ENCODE peak calls at places on chromosomes 3 and 15, in four cellular contexts. V is IMR-90, P is K562, B is endothelial cell of umbilical vein. E is an unnamed sample.

GRCh38 chr15:67383903-67384302 is 129.3 kb downstream of the IQCH start:
- DNase-seq in V (peak; percentile 19), P (no peak), B (no peak), E (no peak)

GRCh38 chr3:138902166-138902565 is 44.8 kb downstream of the FOXL2 start:
- DNase-seq in B (no peak), P (no peak), V (no peak), E (no peak)

GRCh38 chr3:535566-536416 is 339.2 kb downstream of the CHL1 start:
- DNase-seq in P (no peak), V (peak; percentile 11), B (no peak), E (no peak)

GRCh38 chr15:80233511-80234080 is 18.4 kb downstream of the CTXND1 start:
- DNase-seq in V (no peak), P (no peak), B (no peak), E (no peak)

GRCh38 chr15:63156708-63157065 is 590 bp downstream of the RPS27L start:
- DNase-seq in B (peak; percentile 56), P (peak; percentile 27), V (peak; percentile 47), E (no peak)

GRCh38 chr3:183038221-183038620 is 57.9 kb upstream of the DCUN1D1 start:
- DNase-seq in V (no peak), P (no peak), B (no peak), E (no peak)

GRCh38 chr3:141412936-141413354 is 44.6 kb downstream of the ZBTB38 start:
- DNase-seq in V (peak; percentile 85), P (no peak), B (peak; percentile 95), E (no peak)

GRCh38 chr3:110583373-110583935 is 488.2 kb upstream of the NECTIN3 start:
- DNase-seq in P (no peak), B (no peak), V (peak; percentile 41), E (no peak)

GRCh38 chr15:29921130-29921601 is 98.9 kb upstream of the TJP1 start:
- DNase-seq in B (no peak), V (no peak), P (no peak), E (no peak)

GRCh38 chr15:49225572-49226281 is 55.7 kb downstream of the GALK2 start:
- DNase-seq in V (peak; percentile 60), P (peak; percentile 14), B (peak; percentile 28), E (no peak)

GRCh38 chr3:16382852-16383251 is 117.8 kb downstream of the OXNAD1 start:
- DNase-seq in V (no peak), P (no peak), B (no peak), E (no peak)

GRCh38 chr3:46862689-46863020 is 589 bp downstream of the MYL3 start:
- DNase-seq in V (no peak), P (no peak), B (no peak), E (no peak)

GRCh38 chr3:172506094-172506493 is 17.1 kb downstream of the TNFSF10 start:
- DNase-seq in P (no peak), B (no peak), V (no peak), E (no peak)

GRCh38 chr3:50294089-50294488 is 1.9 kb upstream of the IFRD2 start:
- DNase-seq in V (no peak), B (no peak), P (no peak), E (no peak)

GRCh38 chr3:196968233-196969000 is at the start of gene PIGZ:
- DNase-seq in B (peak; percentile 25), V (no peak), P (peak; percentile 85), E (no peak)

GRCh38 chr15:51775967-51776816 is 24.8 kb downstream of the TMOD2 start:
- DNase-seq in B (peak; percentile 65), V (peak; percentile 55), P (peak; percentile 47), E (peak; percentile 30)

GRCh38 chr3:163368168-163368567 is 1710.1 kb downstream of the SI start:
- DNase-seq in V (no peak), P (no peak), B (no peak), E (no peak)

GRCh38 chr15:77816983-77817382 is 184.3 kb upstream of the LINGO1 start:
- DNase-seq in B (no peak), P (no peak), V (no peak), E (no peak)

GRCh38 chr15:73628976-73629854 is 4.0 kb downstream of the NPTN start:
- DNase-seq in V (no peak), P (no peak), B (no peak), E (no peak)

GRCh38 chr3:49500408-49501257 is 30.6 kb downstream of the DAG1 start:
- DNase-seq in V (peak; percentile 99), P (peak; percentile 27), B (peak; percentile 79), E (no peak)

GRCh38 chr3:154151969-154152368 is 30.8 kb downstream of the ARHGEF26 start:
- DNase-seq in P (no peak), B (peak; percentile 11), V (peak; percentile 83), E (no peak)

GRCh38 chr3:123412811-123413588 is 35.9 kb downstream of the ADCY5 start:
- DNase-seq in V (no peak), P (no peak), B (no peak), E (no peak)

GRCh38 chr3:140258222-140258724 is 323.3 kb downstream of the CLSTN2 start:
- DNase-seq in B (peak; percentile 80), V (no peak), P (no peak), E (no peak)

GRCh38 chr15:69265347-69265955 is 33.3 kb upstream of the PAQR5 start:
- DNase-seq in P (no peak), B (peak; percentile 46), V (peak; percentile 17), E (no peak)

GRCh38 chr3:86969500-86970189 is 21.3 kb downstream of the VGLL3 start:
- DNase-seq in P (peak; percentile 56), V (peak; percentile 61), B (peak; percentile 38), E (no peak)

GRCh38 chr3:134282659-134283047 is 32.0 kb upstream of the RYK start:
- DNase-seq in B (no peak), P (no peak), V (no peak), E (no peak)

GRCh38 chr3:55089211-55089610 is 161.4 kb upstream of the LRTM1 start:
- DNase-seq in P (no peak), V (peak; percentile 54), B (no peak), E (no peak)

GRCh38 chr3:172675371-172676193 is 35.3 kb downstream of the NCEH1 start:
- DNase-seq in P (peak; percentile 41), V (peak; percentile 65), B (peak; percentile 80), E (no peak)

GRCh38 chr3:123773681-123774431 is 110.3 kb downstream of the MYLK start:
- DNase-seq in B (no peak), P (no peak), V (peak; percentile 66), E (no peak)

GRCh38 chr3:143078883-143079282 is 40.7 kb upstream of the CHST2 start:
- DNase-seq in V (peak; percentile 76), B (no peak), P (no peak), E (no peak)

GRCh38 chr15:55549305-55549704 is 38.8 kb downstream of the PYGO1 start:
- DNase-seq in V (peak; percentile 34), P (no peak), B (no peak), E (no peak)

GRCh38 chr15:55552461-55552860 is 35.7 kb downstream of the PYGO1 start:
- DNase-seq in B (no peak), V (no peak), P (no peak), E (no peak)

DNA sequence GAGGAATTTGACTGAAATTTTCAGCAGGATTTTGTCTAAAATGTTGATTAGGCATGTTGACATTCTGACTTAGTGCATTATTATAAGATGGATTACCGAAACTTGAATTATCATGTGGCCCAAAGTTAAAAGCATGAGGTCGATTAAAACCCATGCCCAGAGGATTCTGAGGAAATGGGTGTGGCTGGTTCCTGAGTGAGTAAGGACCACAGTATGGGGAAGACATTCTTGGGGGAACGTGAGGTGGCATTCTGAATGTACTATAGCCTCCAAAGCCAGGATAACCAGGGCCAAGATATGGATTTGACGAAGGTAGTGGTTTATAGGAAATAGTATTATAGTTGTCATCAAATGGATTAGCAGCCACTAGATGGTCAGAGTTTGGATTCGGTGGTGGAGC is 38.7 kb upstream of the DNAAF4 start:
- DNase-seq in P (no peak), B (no peak), V (peak; percentile 4), E (no peak)
- TF ChIP-seq FOS in P (no peak), B (no peak), V (no peak), E (no peak)

DNA sequence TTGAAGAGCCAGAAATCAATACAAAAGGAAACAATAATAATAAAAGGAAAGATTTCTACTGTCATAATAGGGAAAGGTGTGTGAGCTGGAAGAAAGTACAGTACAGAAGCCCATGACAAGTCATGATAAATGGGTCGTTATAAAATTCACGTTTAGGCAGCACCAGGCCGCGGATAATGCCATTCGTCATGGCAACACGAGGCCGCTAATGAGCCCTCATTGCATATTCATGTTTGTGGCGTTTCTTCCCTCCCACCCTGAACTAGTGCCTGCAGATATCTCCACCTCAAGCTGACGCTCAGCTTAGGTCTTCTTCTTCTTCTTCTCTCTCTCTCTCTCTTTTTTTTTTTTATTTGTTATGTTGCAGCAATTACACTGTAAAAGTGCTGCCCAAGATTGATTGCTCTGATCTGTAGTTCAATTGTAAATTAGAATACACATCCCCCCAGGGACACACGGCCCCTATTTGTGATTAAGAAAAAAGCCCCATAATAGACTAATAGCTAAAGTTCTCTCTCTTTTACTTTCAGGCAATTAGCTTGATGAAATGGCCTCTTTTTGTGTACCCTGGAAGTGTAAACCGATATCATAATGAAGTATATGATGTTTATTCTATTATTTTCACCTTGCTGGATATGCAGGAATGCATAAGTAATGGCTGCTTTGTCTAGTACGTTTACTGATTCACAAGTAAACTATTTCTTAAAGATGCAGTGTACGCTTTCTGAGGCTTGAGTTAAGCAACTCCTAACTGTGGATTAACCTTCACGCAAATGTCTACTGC is 61.9 kb upstream of the NR2F2 start:
- DNase-seq in V (peak; percentile 66), P (no peak), B (no peak), E (no peak)
- TF ChIP-seq FOS in V (no peak), P (no peak), B (no peak), E (no peak)

DNA sequence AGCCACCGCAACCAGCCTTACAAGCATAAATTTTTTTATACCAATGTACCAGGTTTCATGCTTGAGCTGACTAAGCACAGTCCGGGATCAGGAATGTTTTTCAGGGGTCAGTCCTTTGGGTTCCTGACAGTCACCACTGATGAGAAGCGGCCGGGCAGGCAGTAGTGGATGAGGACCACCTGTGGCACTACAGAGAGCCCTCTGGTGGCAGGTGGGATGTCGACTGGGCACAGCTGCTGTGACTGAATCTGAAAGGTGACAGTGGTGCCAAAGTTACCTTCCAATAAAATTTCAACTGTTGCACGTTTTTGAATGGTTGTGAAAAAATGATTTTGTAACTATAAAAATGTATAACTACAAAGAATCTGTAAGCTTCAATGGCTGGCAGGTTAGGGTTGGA is 34.0 kb downstream of the TPRA1 start:
- DNase-seq in B (no peak), V (no peak), P (no peak), E (no peak)
- TF ChIP-seq FOS in B (no peak), V (no peak), P (no peak), E (no peak)

GRCh38 chr15:64837502-64837901 is 4.2 kb upstream of the PLEKHO2 start:
- DNase-seq in V (no peak), B (no peak), P (no peak), E (no peak)
- TF ChIP-seq FOS in V (no peak), B (no peak), P (no peak), E (no peak)